ENCODE peak calls at places on chromosomes 3 and 15, in five cellular contexts. M is fibroblast of lung, L is psoas muscle, S is PC-9, A is GM23248. R is an unnamed sample. For H3K4me1, the result is how much of the 10 kb centered on the place peaks cover.

GRCh38 chr15:36778516-36778915 is 199.1 kb downstream of the CDIN1 start:
- DNase-seq in M (peak), L (no peak), S (no peak), A (peak), R (no peak)

GRCh38 chr15:35697549-35698299 is 151.8 kb upstream of the DPH6 start:
- DNase-seq in M (peak), L (no peak), S (peak), A (peak), R (no peak)

GRCh38 chr3:60932669-60933068 is 318.6 kb downstream of the FHIT start:
- DNase-seq in M (peak), L (no peak), S (no peak), A (peak), R (no peak)

GRCh38 chr15:53869044-53869805 is 109.0 kb upstream of the UNC13C start:
- DNase-seq in M (no peak), L (no peak), S (no peak), A (no peak), R (no peak)

GRCh38 chr3:16069149-16069922 is 105.1 kb upstream of the GALNT15 start:
- DNase-seq in M (peak), L (no peak), S (peak), A (peak), R (no peak)

GRCh38 chr15:72554471-72555425 is 80.6 kb downstream of the ARIH1 start:
- DNase-seq in M (peak), L (no peak), S (no peak), A (peak), R (no peak)

GRCh38 chr3:108830991-108831390 is 8.4 kb downstream of the TRAT1 start:
- DNase-seq in M (no peak), L (no peak), S (no peak), A (no peak), R (no peak)

GRCh38 chr3:134074001-134074789 is 44.5 kb upstream of the SLCO2A1 start:
- DNase-seq in M (no peak), L (no peak), S (no peak), A (no peak), R (no peak)

GRCh38 chr3:66797916-66798560 is 200.1 kb upstream of the KBTBD8 start:
- DNase-seq in M (peak), L (peak), S (no peak), A (peak), R (no peak)

GRCh38 chr3:149566296-149566945 is 91.4 kb downstream of the WWTR1 start:
- DNase-seq in M (peak), L (no peak), S (no peak), A (peak), R (no peak)

GRCh38 chr15:77710637-77711036 is 77.9 kb upstream of the LINGO1 start:
- DNase-seq in M (no peak), L (no peak), S (no peak), A (no peak), R (no peak)

GRCh38 chr3:192928720-192929119 is 11.1 kb upstream of the MB21D2 start:
- DNase-seq in M (no peak), L (no peak), S (no peak), A (no peak), R (no peak)

GRCh38 chr3:20141306-20141705 is 44.7 kb downstream of the SGO1 start:
- DNase-seq in M (no peak), L (no peak), S (no peak), A (no peak), R (no peak)

GRCh38 chr3:67614195-67614594 is 40.2 kb downstream of the SUCLG2 start:
- DNase-seq in M (no peak), L (no peak), S (no peak), A (no peak), R (no peak)

GRCh38 chr15:40190591-40190990 is 29.7 kb downstream of the BUB1B start:
- DNase-seq in M (peak), L (no peak), S (no peak), A (peak), R (no peak)

DNA sequence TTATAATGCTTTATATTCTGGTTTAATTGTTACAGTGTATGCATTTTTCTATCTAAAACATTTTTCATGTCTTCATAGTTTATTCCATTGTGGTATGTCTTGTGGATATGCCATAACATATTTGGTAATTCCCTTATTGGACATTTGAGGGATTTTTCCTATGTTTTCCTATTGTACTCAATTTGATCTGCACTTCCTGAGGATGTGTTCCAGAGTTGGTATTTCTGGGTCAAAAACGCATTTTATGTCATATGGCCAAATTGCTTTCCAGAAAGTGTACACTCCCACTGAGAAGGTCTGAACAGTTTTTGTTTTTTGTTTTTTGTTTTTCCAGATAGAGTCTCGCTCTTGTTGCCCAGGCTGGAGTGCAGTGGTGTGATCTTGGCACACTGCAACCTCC is 6.8 kb downstream of the ARL8B start:
- DNase-seq in M (no peak), L (no peak), S (no peak), A (no peak), R (no peak)
- H3K4me1 ChIP-seq in M (under half), L (half or more), S (under half), A (under half), R (under half)

GRCh38 chr3:62363275-62363674 is 10.1 kb downstream of the FEZF2 start:
- DNase-seq in M (no peak), L (no peak), S (no peak), A (no peak), R (no peak)
- H3K27ac ChIP-seq in M (no peak), L (no peak), S (no peak), A (no peak), R (no peak)

GRCh38 chr3:189286188-189286587 is 114.4 kb downstream of the TPRG1 start:
- DNase-seq in M (no peak), L (no peak), S (no peak), A (no peak), R (no peak)

GRCh38 chr3:189288348-189289235 is 116.8 kb downstream of the TPRG1 start:
- DNase-seq in M (no peak), L (no peak), S (no peak), A (no peak), R (no peak)

GRCh38 chr3:189294649-189295048 is 122.9 kb downstream of the TPRG1 start:
- DNase-seq in M (no peak), L (no peak), S (no peak), A (no peak), R (no peak)

GRCh38 chr3:189292667-189293478 is 121.1 kb downstream of the TPRG1 start:
- DNase-seq in M (no peak), L (no peak), S (peak), A (no peak), R (no peak)

GRCh38 chr3:189289251-189289650 is 117.5 kb downstream of the TPRG1 start:
- DNase-seq in M (no peak), L (no peak), S (no peak), A (no peak), R (no peak)
- H3K4me3 ChIP-seq in M (no peak), L (no peak), S (no peak), A (no peak), R (no peak)

GRCh38 chr3:27462228-27462627 is 22.0 kb downstream of the SLC4A7 start:
- DNase-seq in M (no peak), L (no peak), S (no peak), A (no peak), R (no peak)
- H3K4me1 ChIP-seq in M (under half), L (under half), S (under half), A (under half), R (under half)

GRCh38 chr3:79253704-79254103 is 514.1 kb downstream of the ROBO1 start:
- DNase-seq in M (peak), L (no peak), S (no peak), A (peak), R (no peak)

GRCh38 chr3:79255292-79255691 is 512.5 kb downstream of the ROBO1 start:
- DNase-seq in M (no peak), L (no peak), S (no peak), A (no peak), R (no peak)

GRCh38 chr3:79255696-79256095 is 512.1 kb downstream of the ROBO1 start:
- DNase-seq in M (no peak), L (no peak), S (no peak), A (peak), R (no peak)

GRCh38 chr3:79257811-79258210 is 510.0 kb downstream of the ROBO1 start:
- DNase-seq in M (no peak), L (no peak), S (no peak), A (peak), R (no peak)

GRCh38 chr3:79258479-79258878 is 509.3 kb downstream of the ROBO1 start:
- DNase-seq in M (no peak), L (no peak), S (no peak), A (peak), R (no peak)
- H3K27ac ChIP-seq in M (no peak), L (no peak), S (no peak), A (peak), R (no peak)

GRCh38 chr3:156582784-156583183 is 27.9 kb upstream of the SSR3 start:
- DNase-seq in M (no peak), L (no peak), S (no peak), A (peak), R (no peak)
- H3K4me3 ChIP-seq in M (no peak), L (no peak), S (no peak), A (no peak), R (no peak)

GRCh38 chr3:194688946-194689345 is 3.3 kb downstream of the FAM43A start:
- DNase-seq in M (no peak), L (no peak), S (no peak), A (no peak), R (no peak)
- H3K4me1 ChIP-seq in M (under half), L (under half), S (under half), A (under half), R (under half)

GRCh38 chr3:152609891-152610290 is 225.0 kb upstream of the P2RY1 start:
- DNase-seq in M (no peak), L (no peak), S (no peak), A (no peak), R (no peak)
- H3K27ac ChIP-seq in M (no peak), L (no peak), S (no peak), A (no peak), R (no peak)

GRCh38 chr15:69074011-69074842 is 59.7 kb downstream of the NOX5 start:
- DNase-seq in M (peak), L (peak), S (peak), A (peak), R (no peak)
- H3K4me3 ChIP-seq in M (peak), L (peak), S (peak), A (peak), R (no peak)

GRCh38 chr3:50620420-50620819 is 3.5 kb downstream of the MAPKAPK3 start:
- DNase-seq in M (no peak), L (peak), S (no peak), A (no peak), R (no peak)
- H3K4me1 ChIP-seq in M (under half), L (half or more), S (half or more), A (under half), R (half or more)